ENCODE peak calls at places on chromosome 21, in ten cellular contexts. One of them, this sample, is unnamed.

GRCh38 chr21:39681257-39681656 is 63.7 kb upstream of the IGSF5 start:
- DNase-seq in H9: no peak
- DNase-seq in heart left ventricle: no peak
- DNase-seq in CD4-positive, alpha-beta T cell: no peak
- DNase-seq in CD4-positive, CD25-positive, alpha-beta regulatory T cell: no peak
- DNase-seq in lower lobe of right lung: no peak
- DNase-seq in left lung: no peak
- DNase-seq in heart right ventricle: no peak
- DNase-seq in K562: no peak
- DNase-seq in cardiac muscle cell: peak; percentile 23
- DNase-seq in this sample: no peak

GRCh38 chr21:43352568-43353281 is 74.2 kb downstream of the SIK1 start:
- DNase-seq in CD4-positive, CD25-positive, alpha-beta regulatory T cell: peak; percentile 23
- DNase-seq in heart right ventricle: no peak
- DNase-seq in H9: no peak
- DNase-seq in CD4-positive, alpha-beta T cell: no peak
- DNase-seq in left lung: no peak
- DNase-seq in lower lobe of right lung: no peak
- DNase-seq in K562: peak; percentile 88
- DNase-seq in cardiac muscle cell: no peak
- DNase-seq in heart left ventricle: no peak
- DNase-seq in this sample: no peak

GRCh38 chr21:37829043-37829442 is 87.2 kb downstream of the KCNJ6 start:
- DNase-seq in left lung: peak; percentile 64
- DNase-seq in H9: no peak
- DNase-seq in K562: no peak
- DNase-seq in lower lobe of right lung: no peak
- DNase-seq in heart right ventricle: no peak
- DNase-seq in CD4-positive, CD25-positive, alpha-beta regulatory T cell: no peak
- DNase-seq in heart left ventricle: no peak
- DNase-seq in CD4-positive, alpha-beta T cell: no peak
- DNase-seq in cardiac muscle cell: no peak
- DNase-seq in this sample: peak; percentile 77

GRCh38 chr21:43812139-43812821 is 22.9 kb downstream of the RRP1 start:
- DNase-seq in lower lobe of right lung: peak; percentile 82
- DNase-seq in left lung: peak; percentile 86
- DNase-seq in CD4-positive, alpha-beta T cell: no peak
- DNase-seq in heart left ventricle: no peak
- DNase-seq in K562: no peak
- DNase-seq in CD4-positive, CD25-positive, alpha-beta regulatory T cell: no peak
- DNase-seq in cardiac muscle cell: no peak
- DNase-seq in H9: no peak
- DNase-seq in heart right ventricle: no peak
- DNase-seq in this sample: no peak

GRCh38 chr21:37207441-37208009 is 59.6 kb downstream of the VPS26C start:
- DNase-seq in K562: no peak
- DNase-seq in CD4-positive, alpha-beta T cell: no peak
- DNase-seq in lower lobe of right lung: no peak
- DNase-seq in heart left ventricle: peak; percentile 67
- DNase-seq in left lung: no peak
- DNase-seq in heart right ventricle: peak; percentile 38
- DNase-seq in cardiac muscle cell: no peak
- DNase-seq in CD4-positive, CD25-positive, alpha-beta regulatory T cell: no peak
- DNase-seq in H9: no peak
- DNase-seq in this sample: no peak

GRCh38 chr21:21029159-21029558 is 30.9 kb downstream of the NCAM2 start:
- DNase-seq in left lung: no peak
- DNase-seq in cardiac muscle cell: peak; percentile 64
- DNase-seq in CD4-positive, CD25-positive, alpha-beta regulatory T cell: no peak
- DNase-seq in heart right ventricle: no peak
- DNase-seq in CD4-positive, alpha-beta T cell: no peak
- DNase-seq in lower lobe of right lung: no peak
- DNase-seq in K562: no peak
- DNase-seq in H9: no peak
- DNase-seq in heart left ventricle: no peak
- DNase-seq in this sample: no peak

GRCh38 chr21:28823464-28823863 is 169.2 kb downstream of the LTN1 start:
- DNase-seq in CD4-positive, CD25-positive, alpha-beta regulatory T cell: no peak
- DNase-seq in cardiac muscle cell: no peak
- DNase-seq in heart left ventricle: no peak
- DNase-seq in left lung: no peak
- DNase-seq in heart right ventricle: no peak
- DNase-seq in lower lobe of right lung: no peak
- DNase-seq in H9: no peak
- DNase-seq in CD4-positive, alpha-beta T cell: no peak
- DNase-seq in K562: no peak
- DNase-seq in this sample: no peak

GRCh38 chr21:38833122-38833521 is 27.4 kb downstream of the ETS2 start:
- DNase-seq in CD4-positive, alpha-beta T cell: no peak
- DNase-seq in left lung: no peak
- DNase-seq in H9: no peak
- DNase-seq in cardiac muscle cell: no peak
- DNase-seq in heart right ventricle: no peak
- DNase-seq in heart left ventricle: no peak
- DNase-seq in K562: no peak
- DNase-seq in lower lobe of right lung: no peak
- DNase-seq in CD4-positive, CD25-positive, alpha-beta regulatory T cell: no peak
- DNase-seq in this sample: peak; percentile 31

GRCh38 chr21:14273736-14274538 is 58.0 kb downstream of the RBM11 start:
- DNase-seq in K562: peak; percentile 20
- DNase-seq in heart left ventricle: peak; percentile 77
- DNase-seq in CD4-positive, alpha-beta T cell: no peak
- DNase-seq in cardiac muscle cell: peak; percentile 1
- DNase-seq in lower lobe of right lung: peak; percentile 83
- DNase-seq in left lung: peak; percentile 92
- DNase-seq in H9: peak; percentile 72
- DNase-seq in CD4-positive, CD25-positive, alpha-beta regulatory T cell: no peak
- DNase-seq in heart right ventricle: peak; percentile 26
- DNase-seq in this sample: peak; percentile 45

GRCh38 chr21:38448619-38449186 is 49.6 kb downstream of the ERG start:
- DNase-seq in heart left ventricle: no peak
- DNase-seq in K562: no peak
- DNase-seq in heart right ventricle: no peak
- DNase-seq in CD4-positive, CD25-positive, alpha-beta regulatory T cell: no peak
- DNase-seq in left lung: no peak
- DNase-seq in CD4-positive, alpha-beta T cell: no peak
- DNase-seq in lower lobe of right lung: no peak
- DNase-seq in cardiac muscle cell: peak; percentile 24
- DNase-seq in H9: peak; percentile 62
- DNase-seq in this sample: peak; percentile 17

GRCh38 chr21:33975548-33976081 is 60.0 kb upstream of the ATP5PO start:
- DNase-seq in heart left ventricle: no peak
- DNase-seq in H9: no peak
- DNase-seq in CD4-positive, alpha-beta T cell: peak; percentile 48
- DNase-seq in K562: no peak
- DNase-seq in lower lobe of right lung: no peak
- DNase-seq in left lung: no peak
- DNase-seq in cardiac muscle cell: no peak
- DNase-seq in heart right ventricle: no peak
- DNase-seq in CD4-positive, CD25-positive, alpha-beta regulatory T cell: peak; percentile 27
- DNase-seq in this sample: peak; percentile 59

GRCh38 chr21:43289966-43290365 is 121.2 kb downstream of the CRYAA start:
- DNase-seq in heart right ventricle: no peak
- DNase-seq in K562: no peak
- DNase-seq in CD4-positive, alpha-beta T cell: no peak
- DNase-seq in left lung: no peak
- DNase-seq in heart left ventricle: peak; percentile 17
- DNase-seq in H9: no peak
- DNase-seq in cardiac muscle cell: no peak
- DNase-seq in lower lobe of right lung: peak; percentile 24
- DNase-seq in CD4-positive, CD25-positive, alpha-beta regulatory T cell: no peak
- DNase-seq in this sample: no peak

GRCh38 chr21:39611547-39612190 is 1.1 kb upstream of the B3GALT5 start:
- DNase-seq in lower lobe of right lung: no peak
- DNase-seq in heart right ventricle: no peak
- DNase-seq in CD4-positive, CD25-positive, alpha-beta regulatory T cell: no peak
- DNase-seq in heart left ventricle: no peak
- DNase-seq in CD4-positive, alpha-beta T cell: no peak
- DNase-seq in H9: no peak
- DNase-seq in K562: no peak
- DNase-seq in cardiac muscle cell: no peak
- DNase-seq in left lung: no peak
- DNase-seq in this sample: no peak

GRCh38 chr21:43340491-43341348 is 86.2 kb downstream of the SIK1 start:
- DNase-seq in H9: no peak
- DNase-seq in CD4-positive, CD25-positive, alpha-beta regulatory T cell: no peak
- DNase-seq in heart left ventricle: no peak
- DNase-seq in lower lobe of right lung: no peak
- DNase-seq in heart right ventricle: no peak
- DNase-seq in CD4-positive, alpha-beta T cell: no peak
- DNase-seq in cardiac muscle cell: peak; percentile 91
- DNase-seq in left lung: no peak
- DNase-seq in K562: peak; percentile 69
- DNase-seq in this sample: peak; percentile 98

GRCh38 chr21:34526618-34527290 is 14.7 kb upstream of the KCNE1 start:
- DNase-seq in lower lobe of right lung: peak; percentile 62
- DNase-seq in left lung: no peak
- DNase-seq in H9: peak; percentile 64
- DNase-seq in K562: no peak
- DNase-seq in heart right ventricle: peak; percentile 92
- DNase-seq in CD4-positive, alpha-beta T cell: no peak
- DNase-seq in cardiac muscle cell: peak; percentile 100
- DNase-seq in CD4-positive, CD25-positive, alpha-beta regulatory T cell: no peak
- DNase-seq in heart left ventricle: peak; percentile 92
- DNase-seq in this sample: peak; percentile 98

GRCh38 chr21:35664683-35665082 is 395.6 kb downstream of the SETD4 start:
- DNase-seq in left lung: no peak
- DNase-seq in K562: no peak
- DNase-seq in H9: no peak
- DNase-seq in cardiac muscle cell: no peak
- DNase-seq in CD4-positive, alpha-beta T cell: no peak
- DNase-seq in heart left ventricle: no peak
- DNase-seq in lower lobe of right lung: no peak
- DNase-seq in heart right ventricle: no peak
- DNase-seq in CD4-positive, CD25-positive, alpha-beta regulatory T cell: no peak
- DNase-seq in this sample: no peak
- H3K27ac ChIP-seq in left lung: no peak overlapping the region
- H3K27ac ChIP-seq in K562: no peak overlapping the region
- H3K27ac ChIP-seq in H9: no peak overlapping the region
- H3K27ac ChIP-seq in cardiac muscle cell: no peak overlapping the region
- H3K27ac ChIP-seq in CD4-positive, alpha-beta T cell: no peak overlapping the region
- H3K27ac ChIP-seq in heart left ventricle: no peak overlapping the region
- H3K27ac ChIP-seq in lower lobe of right lung: no peak overlapping the region
- H3K27ac ChIP-seq in heart right ventricle: no peak overlapping the region
- H3K27ac ChIP-seq in CD4-positive, CD25-positive, alpha-beta regulatory T cell: no peak overlapping the region
- H3K27ac ChIP-seq in this sample: no peak overlapping the region

GRCh38 chr21:46469275-46469674 is 10.6 kb downstream of the DIP2A start:
- DNase-seq in heart left ventricle: no peak
- DNase-seq in K562: no peak
- DNase-seq in CD4-positive, CD25-positive, alpha-beta regulatory T cell: no peak
- DNase-seq in cardiac muscle cell: no peak
- DNase-seq in heart right ventricle: no peak
- DNase-seq in lower lobe of right lung: no peak
- DNase-seq in CD4-positive, alpha-beta T cell: no peak
- DNase-seq in H9: no peak
- DNase-seq in left lung: no peak
- DNase-seq in this sample: no peak
- H3K27ac ChIP-seq in heart left ventricle: no peak overlapping the region
- H3K27ac ChIP-seq in K562: no peak overlapping the region
- H3K27ac ChIP-seq in CD4-positive, CD25-positive, alpha-beta regulatory T cell: no peak overlapping the region
- H3K27ac ChIP-seq in cardiac muscle cell: peak overlapping the region; percentile 66
- H3K27ac ChIP-seq in heart right ventricle: no peak overlapping the region
- H3K27ac ChIP-seq in lower lobe of right lung: no peak overlapping the region
- H3K27ac ChIP-seq in CD4-positive, alpha-beta T cell: no peak overlapping the region
- H3K27ac ChIP-seq in H9: no peak overlapping the region
- H3K27ac ChIP-seq in left lung: no peak overlapping the region
- H3K27ac ChIP-seq in this sample: no peak overlapping the region

GRCh38 chr21:16308269-16308668 is 578.5 kb downstream of the USP25 start:
- DNase-seq in cardiac muscle cell: peak; percentile 35
- DNase-seq in K562: no peak
- DNase-seq in heart right ventricle: no peak
- DNase-seq in lower lobe of right lung: no peak
- DNase-seq in CD4-positive, alpha-beta T cell: no peak
- DNase-seq in H9: no peak
- DNase-seq in left lung: no peak
- DNase-seq in CD4-positive, CD25-positive, alpha-beta regulatory T cell: no peak
- DNase-seq in heart left ventricle: no peak
- DNase-seq in this sample: no peak

GRCh38 chr21:16307256-16307655 is 577.5 kb downstream of the USP25 start:
- DNase-seq in CD4-positive, CD25-positive, alpha-beta regulatory T cell: no peak
- DNase-seq in K562: no peak
- DNase-seq in lower lobe of right lung: no peak
- DNase-seq in cardiac muscle cell: no peak
- DNase-seq in CD4-positive, alpha-beta T cell: no peak
- DNase-seq in left lung: no peak
- DNase-seq in H9: no peak
- DNase-seq in heart right ventricle: no peak
- DNase-seq in heart left ventricle: no peak
- DNase-seq in this sample: no peak

GRCh38 chr21:16304189-16304588 is 574.4 kb downstream of the USP25 start:
- DNase-seq in K562: no peak
- DNase-seq in CD4-positive, CD25-positive, alpha-beta regulatory T cell: no peak
- DNase-seq in CD4-positive, alpha-beta T cell: no peak
- DNase-seq in heart right ventricle: no peak
- DNase-seq in H9: no peak
- DNase-seq in lower lobe of right lung: no peak
- DNase-seq in left lung: no peak
- DNase-seq in heart left ventricle: no peak
- DNase-seq in cardiac muscle cell: no peak
- DNase-seq in this sample: no peak

GRCh38 chr21:16304700-16305099 is 574.9 kb downstream of the USP25 start:
- DNase-seq in cardiac muscle cell: no peak
- DNase-seq in CD4-positive, CD25-positive, alpha-beta regulatory T cell: no peak
- DNase-seq in CD4-positive, alpha-beta T cell: no peak
- DNase-seq in H9: no peak
- DNase-seq in left lung: no peak
- DNase-seq in heart right ventricle: no peak
- DNase-seq in heart left ventricle: no peak
- DNase-seq in K562: no peak
- DNase-seq in lower lobe of right lung: no peak
- DNase-seq in this sample: no peak

DNA sequence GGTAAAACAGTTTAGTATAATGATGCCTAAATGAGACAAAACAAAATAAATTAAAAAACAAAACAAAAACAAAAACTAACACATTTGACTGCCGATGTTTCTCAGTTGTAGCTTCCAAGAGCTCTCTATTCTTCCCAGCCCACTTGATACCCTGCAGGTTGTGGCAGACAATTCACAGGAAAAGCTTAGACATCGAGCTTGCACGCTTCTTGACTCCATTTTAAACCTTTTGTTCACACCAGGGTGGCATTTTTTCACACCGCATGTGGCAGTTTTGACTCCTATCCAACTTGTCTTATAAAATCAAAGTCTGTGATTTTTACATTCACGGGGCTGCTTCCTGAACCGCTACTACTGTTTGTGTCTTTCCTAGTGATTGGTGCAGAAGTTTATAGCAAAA is 575.9 kb downstream of the USP25 start:
- DNase-seq in CD4-positive, alpha-beta T cell: no peak
- DNase-seq in CD4-positive, CD25-positive, alpha-beta regulatory T cell: no peak
- DNase-seq in H9: no peak
- DNase-seq in left lung: no peak
- DNase-seq in heart right ventricle: no peak
- DNase-seq in K562: no peak
- DNase-seq in cardiac muscle cell: peak; percentile 44
- DNase-seq in lower lobe of right lung: no peak
- DNase-seq in heart left ventricle: no peak
- DNase-seq in this sample: no peak
- H3K27ac ChIP-seq in CD4-positive, alpha-beta T cell: no peak overlapping the region
- H3K27ac ChIP-seq in CD4-positive, CD25-positive, alpha-beta regulatory T cell: no peak overlapping the region
- H3K27ac ChIP-seq in H9: no peak overlapping the region
- H3K27ac ChIP-seq in left lung: no peak overlapping the region
- H3K27ac ChIP-seq in heart right ventricle: peak overlapping the region; percentile 46
- H3K27ac ChIP-seq in K562: no peak overlapping the region
- H3K27ac ChIP-seq in cardiac muscle cell: peak overlapping the region; percentile 26
- H3K27ac ChIP-seq in lower lobe of right lung: no peak overlapping the region
- H3K27ac ChIP-seq in heart left ventricle: peak overlapping the region; percentile 72
- H3K27ac ChIP-seq in this sample: no peak overlapping the region

GRCh38 chr21:26587621-26588260 is 14.7 kb upstream of the CYYR1 start:
- DNase-seq in lower lobe of right lung: no peak
- DNase-seq in CD4-positive, CD25-positive, alpha-beta regulatory T cell: no peak
- DNase-seq in CD4-positive, alpha-beta T cell: no peak
- DNase-seq in H9: no peak
- DNase-seq in K562: no peak
- DNase-seq in heart left ventricle: no peak
- DNase-seq in cardiac muscle cell: peak; percentile 74
- DNase-seq in heart right ventricle: no peak
- DNase-seq in left lung: no peak
- DNase-seq in this sample: no peak
- H3K27ac ChIP-seq in lower lobe of right lung: no peak overlapping the region
- H3K27ac ChIP-seq in CD4-positive, CD25-positive, alpha-beta regulatory T cell: no peak overlapping the region
- H3K27ac ChIP-seq in CD4-positive, alpha-beta T cell: no peak overlapping the region
- H3K27ac ChIP-seq in H9: no peak overlapping the region
- H3K27ac ChIP-seq in K562: no peak overlapping the region
- H3K27ac ChIP-seq in heart left ventricle: no peak overlapping the region
- H3K27ac ChIP-seq in cardiac muscle cell: no peak overlapping the region
- H3K27ac ChIP-seq in heart right ventricle: peak overlapping the region; percentile 46
- H3K27ac ChIP-seq in left lung: peak overlapping the region; percentile 49
- H3K27ac ChIP-seq in this sample: no peak overlapping the region